ENCODE peak calls at places on chromosomes 3 and 15, in eight cellular contexts. S, W, L, C, P, U, R and F are unnamed samples.

GRCh38 chr3:13513913-13514517 is 33.9 kb downstream of the HDAC11 start:
- DNase-seq in W (no peak), P (peak; percentile 20), R (no peak), S (no peak), C (no peak), L (no peak), U (no peak), F (no peak)

GRCh38 chr3:50264389-50264963 is 4.5 kb upstream of the SEMA3B start:
- DNase-seq in C (peak; percentile 37), R (peak; percentile 66), W (no peak), U (peak; percentile 83), P (peak; percentile 82), L (peak; percentile 92), S (no peak), F (peak; percentile 88)

GRCh38 chr3:187000711-187001151 is 70.4 kb downstream of the ST6GAL1 start:
- DNase-seq in U (no peak), C (no peak), R (peak; percentile 79), W (peak; percentile 94), L (no peak), S (no peak), P (no peak), F (no peak)

GRCh38 chr15:36827824-36828223 is 248.4 kb downstream of the CDIN1 start:
- DNase-seq in W (no peak), L (no peak), P (no peak), C (no peak), S (no peak), U (no peak), R (no peak), F (no peak)

GRCh38 chr3:78848392-78849288 is 919.2 kb downstream of the ROBO1 start:
- DNase-seq in R (no peak), P (no peak), L (no peak), C (no peak), S (no peak), U (no peak), W (no peak), F (no peak)

GRCh38 chr3:194265505-194265892 is 85.6 kb downstream of the CPN2 start:
- DNase-seq in W (no peak), C (peak; percentile 85), R (peak; percentile 70), S (no peak), U (peak; percentile 60), L (peak; percentile 99), P (peak; percentile 95), F (no peak)

GRCh38 chr3:171284308-171285075 is 175.7 kb downstream of the TNIK start:
- DNase-seq in S (no peak), L (peak; percentile 99), R (no peak), P (no peak), C (peak; percentile 93), U (peak; percentile 97), W (peak; percentile 86), F (no peak)

GRCh38 chr3:17775073-17775472 is 32.6 kb upstream of the TBC1D5 start:
- DNase-seq in L (no peak), P (no peak), W (no peak), S (no peak), U (no peak), C (no peak), R (no peak), F (no peak)

GRCh38 chr3:24156466-24156865 is 211.4 kb downstream of the NR1D2 start:
- DNase-seq in U (peak; percentile 96), R (no peak), P (no peak), L (peak; percentile 63), S (no peak), C (peak; percentile 32), W (no peak), F (no peak)